ENCODE peak calls at places on chromosomes 7 and 10, in five cellular contexts. S is K562, G is GM12878, D is H1, H is HepG2. L is an unnamed sample.

GRCh38 chr7:150800576-150801241 is at the start of gene TMEM176A:
- DNase-seq in S (no peak), G (no peak), D (peak), H (no peak), L (no peak)

GRCh38 chr7:81299272-81299671 is 380.4 kb upstream of the SEMA3C start:
- DNase-seq in S (no peak), G (no peak), D (no peak), H (no peak), L (peak)

GRCh38 chr10:22597142-22597541 is 117.2 kb downstream of the PIP4K2A start:
- DNase-seq in S (no peak), G (peak), D (no peak), H (no peak), L (no peak)

GRCh38 chr7:37411444-37412034 is 37.1 kb downstream of the ELMO1 start:
- DNase-seq in S (no peak), G (no peak), D (no peak), H (no peak), L (no peak)

GRCh38 chr7:127632276-127632910 is 14.5 kb upstream of the PAX4 start:
- DNase-seq in S (no peak), G (no peak), D (no peak), H (no peak), L (no peak)

GRCh38 chr10:60521974-60522405 is 132.3 kb upstream of the ANK3 start:
- DNase-seq in S (no peak), G (no peak), D (no peak), H (no peak), L (no peak)

GRCh38 chr7:32453286-32454011 is 36.7 kb downstream of the LSM5 start:
- DNase-seq in S (no peak), G (no peak), D (no peak), H (no peak), L (no peak)

GRCh38 chr10:111370101-111370500 is 293.3 kb downstream of the ADRA2A start:
- DNase-seq in S (no peak), G (no peak), D (no peak), H (no peak), L (no peak)

GRCh38 chr10:18437486-18437885 is 213.9 kb downstream of the NSUN6 start:
- DNase-seq in S (no peak), G (no peak), D (no peak), H (no peak), L (no peak)

GRCh38 chr10:52583341-52583740 is 189.2 kb downstream of the MBL2 start:
- DNase-seq in S (no peak), G (no peak), D (no peak), H (no peak), L (no peak)

GRCh38 chr10:52573347-52573746 is 199.2 kb downstream of the MBL2 start:
- DNase-seq in S (no peak), G (no peak), D (no peak), H (no peak), L (no peak)

GRCh38 chr10:52577047-52577446 is 195.5 kb downstream of the MBL2 start:
- DNase-seq in S (no peak), G (no peak), D (no peak), H (no peak), L (no peak)

DNA sequence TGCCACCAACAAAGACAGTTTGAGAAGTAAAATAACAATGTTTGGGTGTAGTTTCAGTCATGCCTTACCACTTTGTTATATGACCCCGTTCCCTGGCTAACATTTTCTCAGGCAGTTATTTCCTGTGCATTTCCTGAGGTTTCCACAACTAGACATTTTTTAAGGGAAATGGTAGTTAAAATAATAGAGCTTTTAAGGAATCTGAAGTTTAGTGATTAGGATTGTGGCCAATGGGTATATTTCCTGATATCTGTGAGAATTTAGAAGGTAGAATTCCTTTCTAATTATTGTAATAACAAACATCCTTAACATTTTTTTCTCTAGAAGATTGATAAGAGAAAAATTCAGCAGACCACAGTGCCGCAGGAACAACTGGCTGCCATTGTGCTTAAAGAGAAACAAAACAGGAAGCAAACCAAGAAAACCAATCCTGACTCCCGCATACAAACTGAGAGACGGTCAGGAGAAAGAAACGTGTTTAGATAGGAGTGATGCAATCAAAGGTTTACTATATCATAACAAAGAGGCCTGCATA is 193.6 kb downstream of the MBL2 start:
- DNase-seq in S (no peak), G (no peak), D (no peak), H (no peak), L (no peak)
- TF ChIP-seq ATF3 in S (no peak), G (no peak), D (no peak), H (no peak), L (no peak)

DNA sequence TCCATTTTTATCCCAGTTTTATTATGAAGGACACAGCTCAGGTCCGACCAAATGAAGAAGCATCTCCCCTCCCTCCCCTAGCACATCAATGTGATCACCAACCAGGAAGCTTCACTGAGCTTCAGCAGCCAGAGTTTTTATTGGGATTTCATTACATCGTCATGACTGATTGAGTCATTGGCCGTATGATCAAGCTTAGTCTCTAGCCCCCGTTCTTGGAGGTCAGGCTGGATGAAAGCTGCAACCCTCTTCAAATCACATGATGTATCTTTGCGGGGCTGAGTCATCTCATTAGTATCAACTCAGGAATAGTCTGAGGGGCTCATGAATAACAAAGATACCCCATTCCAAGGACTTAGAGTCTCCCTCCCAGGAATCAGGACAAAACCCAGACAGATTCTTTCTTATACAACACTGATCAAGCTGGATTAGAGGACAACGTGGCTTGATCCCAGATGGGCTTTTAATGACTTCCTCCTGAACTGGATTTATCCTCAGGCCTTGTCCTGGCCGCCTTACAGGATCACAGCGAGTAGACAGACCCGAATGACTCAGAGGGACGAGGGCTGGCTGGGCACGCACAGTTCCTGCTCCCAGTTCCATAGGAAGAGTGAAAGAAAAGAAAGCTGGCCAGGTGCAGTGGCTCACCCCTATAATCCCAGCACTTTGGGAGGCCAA is 14.5 kb downstream of the LIMK1 start:
- DNase-seq in S (no peak), G (no peak), D (no peak), H (no peak), L (no peak)
- TF ChIP-seq YY1 in S (no peak), G (no peak), D (no peak), H (no peak), L (no peak)

GRCh38 chr10:71837085-71837827 is 13.8 kb downstream of the PSAP start:
- DNase-seq in S (no peak), G (no peak), D (peak), H (peak), L (no peak)
- H3K9ac ChIP-seq in S (no peak), G (peak), D (no peak), H (no peak), L (no peak)

GRCh38 chr10:110368002-110368401 is 63.3 kb upstream of the SMNDC1 start:
- DNase-seq in S (peak), G (no peak), D (no peak), H (no peak), L (no peak)
- TF ChIP-seq ATF3 in S (no peak), G (no peak), D (no peak), H (no peak), L (no peak)

DNA sequence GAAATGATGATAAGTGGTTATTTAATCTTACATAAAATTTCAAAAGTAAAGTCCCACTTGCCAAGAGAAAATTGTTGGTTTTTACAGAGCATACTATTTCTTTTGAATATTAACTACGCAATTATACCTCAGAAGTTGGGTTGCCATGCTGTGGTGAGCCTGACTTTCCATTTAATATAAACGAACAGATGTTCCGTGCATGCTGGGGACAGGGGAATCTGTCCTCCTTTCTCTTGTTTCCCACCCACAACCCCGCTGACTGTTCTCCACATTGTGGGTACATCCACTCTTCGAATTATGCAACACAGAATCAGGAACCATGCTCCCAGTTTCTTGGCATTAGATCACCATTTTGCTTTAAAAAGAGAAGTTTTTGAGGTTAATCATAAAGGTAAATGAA is 29.2 kb upstream of the RTKN2 start:
- DNase-seq in S (no peak), G (no peak), D (no peak), H (no peak), L (no peak)
- TF ChIP-seq YY1 in S (no peak), G (no peak), D (no peak), H (no peak), L (no peak)

GRCh38 chr7:93120981-93121549 is 3.3 kb upstream of the SAMD9 start:
- DNase-seq in S (no peak), G (no peak), D (no peak), H (no peak), L (no peak)

GRCh38 chr7:93115796-93116195 is 2.0 kb downstream of the SAMD9 start:
- DNase-seq in S (no peak), G (no peak), D (no peak), H (no peak), L (peak)

GRCh38 chr7:93117852-93118530 is at the start of gene SAMD9:
- DNase-seq in S (no peak), G (peak), D (no peak), H (peak), L (peak)

GRCh38 chr7:93119191-93119905 is 1.6 kb upstream of the SAMD9 start:
- DNase-seq in S (no peak), G (no peak), D (no peak), H (no peak), L (no peak)

GRCh38 chr7:93117327-93117726 is 452 bp downstream of the SAMD9 start:
- DNase-seq in S (no peak), G (no peak), D (no peak), H (no peak), L (no peak)
- H3K9ac ChIP-seq in S (peak), G (peak), D (no peak), H (no peak), L (peak)

DNA sequence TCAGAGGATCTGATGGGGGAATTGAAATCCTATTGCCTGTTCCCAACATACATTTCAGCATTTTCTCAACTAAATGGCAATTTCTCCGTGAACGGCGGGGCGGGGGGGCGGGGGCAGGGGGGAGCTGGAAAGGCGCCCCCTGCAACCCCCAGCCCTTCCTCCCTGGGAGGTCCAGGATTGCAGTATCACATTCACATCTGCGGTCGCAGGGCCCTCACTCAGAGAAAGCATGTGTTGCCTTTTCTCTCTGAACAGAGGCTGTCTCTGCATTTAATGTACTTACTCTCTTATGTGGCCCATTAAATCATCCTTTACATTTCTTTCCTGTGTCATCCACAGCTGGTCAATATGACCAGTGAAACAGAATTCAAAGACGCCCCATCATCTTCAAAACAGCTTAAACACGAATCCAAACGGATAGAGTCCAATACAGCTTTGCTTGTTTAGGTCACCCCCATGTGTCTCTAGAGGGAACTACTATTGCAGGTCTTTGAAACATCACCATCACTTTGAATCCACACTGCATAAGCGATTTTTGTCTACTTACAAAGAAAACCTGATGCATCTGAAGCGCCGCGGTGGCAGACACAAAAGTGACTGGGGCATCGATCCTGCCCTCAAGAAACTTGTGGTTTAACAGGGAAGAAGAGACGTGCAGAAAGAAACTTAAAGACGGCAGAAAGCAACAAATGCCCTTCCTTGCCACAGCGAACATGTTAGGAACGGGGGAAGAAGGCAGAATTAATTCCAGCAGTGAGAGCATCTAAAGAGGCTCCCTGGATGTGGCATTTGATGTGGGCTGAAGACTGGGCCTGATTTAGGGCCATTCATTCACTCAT is 17.0 kb upstream of the ECHDC3 start:
- DNase-seq in S (peak), G (peak), D (no peak), H (peak), L (peak)
- TF ChIP-seq ATF3 in S (no peak), G (no peak), D (no peak), H (no peak), L (no peak)

GRCh38 chr7:156089222-156089621 is 277.0 kb upstream of the SHH start:
- DNase-seq in S (no peak), G (no peak), D (no peak), H (no peak), L (no peak)
- TF ChIP-seq YY1 in S (no peak), G (no peak), D (no peak), H (no peak), L (no peak)

GRCh38 chr10:127934383-127934782 is 27.5 kb downstream of the PTPRE start:
- DNase-seq in S (no peak), G (no peak), D (no peak), H (no peak), L (no peak)

GRCh38 chr10:127928021-127928806 is 21.3 kb downstream of the PTPRE start:
- DNase-seq in S (no peak), G (no peak), D (no peak), H (no peak), L (no peak)

GRCh38 chr10:127935115-127935561 is 28.2 kb downstream of the PTPRE start:
- DNase-seq in S (no peak), G (no peak), D (no peak), H (no peak), L (no peak)

GRCh38 chr10:127937069-127937468 is 30.2 kb downstream of the PTPRE start:
- DNase-seq in S (no peak), G (no peak), D (no peak), H (no peak), L (no peak)

DNA sequence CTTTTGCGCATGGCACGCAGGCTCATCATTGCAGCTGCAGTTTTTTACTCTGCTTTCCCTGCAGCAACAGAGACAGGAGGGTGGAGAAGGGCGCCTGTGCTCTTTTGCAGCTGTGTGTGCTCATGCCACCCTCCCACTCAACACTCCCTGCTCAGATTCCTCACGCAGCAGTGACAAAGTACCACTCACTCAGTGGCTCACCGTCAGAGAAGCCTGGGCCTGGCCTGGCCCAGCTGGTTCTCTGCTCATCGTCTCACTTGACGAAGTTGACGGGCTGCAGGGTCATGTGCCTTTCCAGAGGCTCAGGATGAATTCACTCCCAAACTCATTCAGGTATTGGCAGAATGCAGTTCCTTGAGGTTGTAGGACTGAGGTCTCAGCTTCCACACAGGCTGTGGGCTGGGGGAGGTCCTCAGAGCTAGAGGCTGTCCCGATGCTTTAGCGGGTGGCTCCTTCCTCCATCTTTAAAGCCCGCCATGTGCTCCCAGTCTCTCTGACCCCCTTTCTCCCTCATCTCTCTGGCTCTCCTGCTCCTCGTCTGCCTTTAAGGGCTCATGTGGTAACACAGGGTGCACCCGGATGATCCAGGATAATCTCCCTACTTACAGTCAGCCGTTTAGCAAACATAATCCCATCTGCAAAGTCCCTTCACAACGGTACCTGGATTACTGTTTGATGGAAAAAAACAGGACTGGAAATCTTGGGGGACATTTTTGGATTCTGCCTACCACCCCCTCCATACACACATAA is 25.8 kb downstream of the PTPRE start:
- DNase-seq in S (no peak), G (no peak), D (no peak), H (no peak), L (no peak)
- H3K9ac ChIP-seq in S (no peak), G (no peak), D (no peak), H (no peak), L (no peak)